ENCODE peak calls at places on chromosomes 1 and 21, in eight cellular contexts. V is neural crest cell, D is foreskin keratinocyte, O is stomach, L is heart right ventricle, M is left ventricle myocardium inferior, G is choroid plexus epithelial cell, I is lower leg skin. Z is an unnamed sample.

GRCh38 chr1:8392522-8392921 is 74.6 kb downstream of the SLC45A1 start:
- DNase-seq in V (no peak), D (no peak), O (no peak), L (no peak), M (no peak), G (no peak), I (no peak), Z (no peak)

GRCh38 chr1:34617717-34618116 is 137.1 kb upstream of the GJB5 start:
- DNase-seq in V (no peak), D (no peak), O (no peak), L (no peak), M (no peak), G (no peak), I (no peak), Z (no peak)

GRCh38 chr1:227753999-227754764 is 18.9 kb downstream of the SNAP47 start:
- DNase-seq in V (no peak), D (no peak), O (no peak), L (peak), M (peak), G (peak), I (no peak), Z (no peak)

GRCh38 chr1:197951617-197952175 is 34.5 kb downstream of the LHX9 start:
- DNase-seq in V (no peak), D (no peak), O (no peak), L (no peak), M (no peak), G (no peak), I (no peak), Z (no peak)

GRCh38 chr1:88922214-88922613 is 30.8 kb upstream of the GTF2B start:
- DNase-seq in V (no peak), D (no peak), O (no peak), L (no peak), M (no peak), G (no peak), I (no peak), Z (no peak)

GRCh38 chr1:231161711-231162299 is at the start of gene TRIM67:
- DNase-seq in V (peak), D (no peak), O (no peak), L (peak), M (no peak), G (peak), I (no peak), Z (no peak)

GRCh38 chr1:25697426-25698220 is 81.0 kb downstream of the MAN1C1 start:
- DNase-seq in V (no peak), D (peak), O (no peak), L (no peak), M (no peak), G (peak), I (peak), Z (no peak)

GRCh38 chr1:46301406-46302090 is 1.9 kb downstream of the LRRC41 start:
- DNase-seq in V (peak), D (no peak), O (peak), L (peak), M (no peak), G (peak), I (peak), Z (no peak)

GRCh38 chr1:224864006-224864405 is 65.5 kb upstream of the DNAH14 start:
- DNase-seq in V (no peak), D (no peak), O (no peak), L (no peak), M (no peak), G (peak), I (no peak), Z (no peak)

GRCh38 chr1:162141273-162142023 is 72.0 kb downstream of the NOS1AP start:
- DNase-seq in V (no peak), D (peak), O (no peak), L (no peak), M (no peak), G (peak), I (no peak), Z (no peak)

GRCh38 chr1:42259059-42259738 is 75.8 kb downstream of the FOXJ3 start:
- DNase-seq in V (no peak), D (no peak), O (no peak), L (no peak), M (no peak), G (peak), I (no peak), Z (no peak)

GRCh38 chr1:186984959-186985358 is 156.2 kb downstream of the PLA2G4A start:
- DNase-seq in V (no peak), D (no peak), O (no peak), L (no peak), M (no peak), G (no peak), I (no peak), Z (no peak)

GRCh38 chr21:35924714-35925301 is 135.5 kb downstream of the SETD4 start:
- DNase-seq in V (no peak), D (peak), O (no peak), L (no peak), M (no peak), G (peak), I (no peak), Z (no peak)

GRCh38 chr1:31377361-31377863 is 4.5 kb upstream of the FABP3 start:
- DNase-seq in V (no peak), D (no peak), O (no peak), L (no peak), M (no peak), G (no peak), I (no peak), Z (no peak)

GRCh38 chr1:14803002-14803789 is 204.7 kb downstream of the KAZN start:
- DNase-seq in V (no peak), D (no peak), O (no peak), L (no peak), M (no peak), G (no peak), I (no peak), Z (no peak)

GRCh38 chr1:74693473-74693872 is 19.9 kb upstream of the ERICH3 start:
- DNase-seq in V (no peak), D (peak), O (no peak), L (no peak), M (no peak), G (peak), I (no peak), Z (no peak)

GRCh38 chr1:11207898-11208611 is 18.9 kb downstream of the ANGPTL7 start:
- DNase-seq in V (no peak), D (no peak), O (no peak), L (no peak), M (peak), G (peak), I (no peak), Z (no peak)

GRCh38 chr1:40385437-40386310 is 12.1 kb downstream of the SMAP2 start:
- DNase-seq in V (no peak), D (no peak), O (no peak), L (no peak), M (no peak), G (peak), I (no peak), Z (no peak)

GRCh38 chr21:45768741-45769049 is 125.2 kb downstream of the PCBP3 start:
- DNase-seq in V (no peak), D (no peak), O (no peak), L (no peak), M (no peak), G (no peak), I (no peak), Z (no peak)

GRCh38 chr1:229879746-229880145 is 187.3 kb upstream of the GALNT2 start:
- DNase-seq in V (no peak), D (no peak), O (no peak), L (no peak), M (no peak), G (no peak), I (peak), Z (no peak)

GRCh38 chr1:38258085-38258484 is 211.5 kb upstream of the POU3F1 start:
- DNase-seq in V (no peak), D (no peak), O (no peak), L (no peak), M (no peak), G (no peak), I (no peak), Z (no peak)

GRCh38 chr1:247079141-247079874 is 697 bp upstream of the ZNF670 start:
- DNase-seq in V (no peak), D (no peak), O (no peak), L (no peak), M (no peak), G (no peak), I (no peak), Z (no peak)

GRCh38 chr1:93734999-93735398 is 53.4 kb upstream of the BCAR3 start:
- DNase-seq in V (no peak), D (no peak), O (no peak), L (no peak), M (no peak), G (no peak), I (no peak), Z (no peak)

GRCh38 chr1:59367269-59368006 is 70.5 kb downstream of the FGGY start:
- DNase-seq in V (no peak), D (peak), O (peak), L (peak), M (peak), G (peak), I (peak), Z (no peak)

GRCh38 chr1:26848947-26849774 is 13.8 kb upstream of the SFN start:
- DNase-seq in V (no peak), D (peak), O (peak), L (no peak), M (no peak), G (peak), I (no peak), Z (no peak)

GRCh38 chr1:47390843-47391242 is 25.2 kb upstream of the FOXE3 start:
- DNase-seq in V (no peak), D (no peak), O (no peak), L (no peak), M (no peak), G (no peak), I (no peak), Z (no peak)

GRCh38 chr1:115702993-115703392 is 61.2 kb downstream of the VANGL1 start:
- DNase-seq in V (no peak), D (no peak), O (no peak), L (no peak), M (no peak), G (no peak), I (no peak), Z (no peak)

GRCh38 chr1:2546515-2547209 is 9.5 kb upstream of the TNFRSF14 start:
- DNase-seq in V (peak), D (peak), O (peak), L (peak), M (peak), G (peak), I (peak), Z (peak)

GRCh38 chr1:161082996-161083742 is 6.2 kb downstream of the NECTIN4 start:
- DNase-seq in V (no peak), D (peak), O (peak), L (peak), M (peak), G (peak), I (peak), Z (peak)

DNA sequence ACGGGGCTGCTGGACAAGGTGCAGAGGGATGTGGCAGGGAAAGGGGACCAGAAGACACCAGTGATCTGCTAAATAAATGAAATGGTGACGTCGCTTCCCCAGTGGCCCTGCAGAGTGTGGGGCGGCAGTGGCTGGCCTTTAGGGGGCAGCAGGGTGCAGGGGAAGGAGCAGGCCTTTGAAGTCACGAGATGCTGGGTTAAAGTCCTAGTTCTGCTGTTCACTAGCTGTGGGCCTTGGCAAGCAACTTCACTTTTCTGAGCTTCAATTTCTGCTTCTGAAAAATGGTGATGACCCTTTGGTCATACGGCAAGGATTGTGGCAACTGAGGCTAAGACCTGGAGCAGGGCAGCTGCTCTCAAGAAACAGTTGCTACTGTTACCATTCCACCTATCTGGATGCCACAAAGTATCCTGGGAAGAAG is 9.2 kb upstream of the GALE start:
- DNase-seq in V (peak), D (no peak), O (peak), L (peak), M (peak), G (peak), I (no peak), Z (peak)
- TF ChIP-seq CTCF in V (peak), D (peak), O (peak), L (peak), M (peak), G (peak), I (no peak), Z (peak)

GRCh38 chr21:21714396-21714795 is 716.2 kb downstream of the NCAM2 start:
- DNase-seq in V (no peak), D (peak), O (no peak), L (no peak), M (no peak), G (peak), I (no peak), Z (no peak)

GRCh38 chr21:21712761-21713558 is 714.8 kb downstream of the NCAM2 start:
- DNase-seq in V (no peak), D (no peak), O (no peak), L (no peak), M (no peak), G (peak), I (no peak), Z (no peak)

DNA sequence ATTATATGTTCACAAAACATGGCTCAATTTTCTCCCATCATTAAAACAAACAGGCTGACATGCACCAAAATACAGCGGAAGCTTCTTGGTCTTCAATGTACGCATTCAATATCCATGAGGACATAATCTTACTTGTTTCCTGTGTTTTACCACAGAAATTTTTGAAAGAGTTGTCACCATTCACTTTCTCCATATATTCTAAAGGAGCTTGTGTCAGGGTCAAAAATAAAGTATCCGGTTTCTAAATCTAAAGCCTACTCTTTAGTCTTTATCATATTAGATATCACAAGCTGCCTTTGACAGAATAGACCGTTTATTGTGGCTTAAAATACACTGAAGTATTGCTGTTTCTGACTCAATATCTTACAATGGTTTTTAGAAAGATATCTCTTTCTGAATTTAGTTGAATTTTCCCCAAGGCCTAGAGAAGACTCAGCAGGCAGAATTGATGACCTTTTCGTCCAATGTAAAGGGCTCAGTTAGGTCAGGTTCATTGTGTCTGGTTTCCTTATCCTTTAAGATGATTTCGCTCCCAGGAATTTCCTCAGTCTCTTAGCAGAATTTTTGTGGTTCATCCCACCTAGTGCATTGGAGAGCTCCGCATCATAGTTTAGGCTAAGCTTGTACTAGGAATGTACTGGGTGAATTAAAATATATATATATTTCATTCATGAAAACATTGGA is 717.2 kb downstream of the NCAM2 start:
- DNase-seq in V (no peak), D (peak), O (no peak), L (no peak), M (no peak), G (peak), I (no peak), Z (no peak)
- TF ChIP-seq CTCF in V (no peak), D (no peak), O (no peak), L (no peak), M (no peak), G (no peak), I (no peak), Z (no peak)

GRCh38 chr1:167105841-167106461 is 12.1 kb downstream of the STYXL2 start:
- DNase-seq in V (no peak), D (no peak), O (no peak), L (no peak), M (no peak), G (no peak), I (no peak), Z (no peak)
- TF ChIP-seq CTCF in V (no peak), D (no peak), O (no peak), L (no peak), M (no peak), G (no peak), I (no peak), Z (no peak)

GRCh38 chr1:81802601-81803422 is 2.1 kb downstream of the ADGRL2 start:
- DNase-seq in V (peak), D (peak), O (peak), L (peak), M (peak), G (peak), I (peak), Z (no peak)
- TF ChIP-seq CTCF in V (peak), D (peak), O (peak), L (peak), M (peak), G (peak), I (no peak), Z (no peak)

Z was measured in esophagus squamous epithelium.